ENCODE peak calls at places on chromosome 1, in seven cellular contexts. V, Q, W, F, U, E and P are unnamed samples.

GRCh38 chr1:106998431-106999002 is 58.0 kb upstream of the PRMT6 start:
- DNase-seq in V (no peak), Q (no peak), W (no peak), F (no peak), U (no peak), E (no peak), P (no peak)

GRCh38 chr1:229117664-229118300 is 153.1 kb upstream of the RAB4A start:
- DNase-seq in V (no peak), Q (peak; percentile 94), W (no peak), F (peak; percentile 90), U (no peak), E (no peak), P (no peak)

GRCh38 chr1:116763116-116763786 is 9.0 kb downstream of the CD2 start:
- DNase-seq in V (no peak), Q (no peak), W (no peak), F (no peak), U (no peak), E (no peak), P (no peak)

GRCh38 chr1:12186277-12186985 is 19.6 kb downstream of the TNFRSF1B start:
- DNase-seq in V (no peak), Q (no peak), W (no peak), F (peak; percentile 82), U (no peak), E (no peak), P (no peak)

GRCh38 chr1:161092621-161093028 is 3.3 kb upstream of the NECTIN4 start:
- DNase-seq in V (peak; percentile 68), Q (no peak), W (no peak), F (no peak), U (peak; percentile 64), E (no peak), P (peak; percentile 5)

GRCh38 chr1:99808391-99809115 is 41.6 kb upstream of the AGL start:
- DNase-seq in V (peak; percentile 75), Q (peak; percentile 69), W (peak; percentile 94), F (no peak), U (peak; percentile 66), E (peak; percentile 87), P (no peak)

GRCh38 chr1:230169454-230170152 is 102.6 kb downstream of the GALNT2 start:
- DNase-seq in V (no peak), Q (no peak), W (no peak), F (peak; percentile 48), U (no peak), E (no peak), P (no peak)

GRCh38 chr1:6956488-6957159 is 171.4 kb downstream of the CAMTA1 start:
- DNase-seq in V (no peak), Q (no peak), W (no peak), F (no peak), U (no peak), E (peak; percentile 49), P (no peak)

GRCh38 chr1:218659911-218660677 is 315.0 kb downstream of the TGFB2 start:
- DNase-seq in V (no peak), Q (no peak), W (no peak), F (no peak), U (no peak), E (peak; percentile 10), P (no peak)

GRCh38 chr1:90836345-90836679 is 119.2 kb upstream of the BARHL2 start:
- DNase-seq in V (no peak), Q (no peak), W (no peak), F (no peak), U (no peak), E (no peak), P (no peak)

GRCh38 chr1:45551684-45552083 is 1.1 kb downstream of the AKR1A1 start:
- DNase-seq in V (no peak), Q (no peak), W (no peak), F (no peak), U (no peak), E (no peak), P (no peak)

GRCh38 chr1:27365372-27366112 is 1.2 kb downstream of the MAP3K6 start:
- DNase-seq in V (peak; percentile 98), Q (peak; percentile 97), W (peak; percentile 49), F (peak; percentile 88), U (peak; percentile 94), E (peak; percentile 93), P (peak; percentile 94)

GRCh38 chr1:111227875-111228747 is 598 bp downstream of the CHI3L2 start:
- DNase-seq in V (no peak), Q (no peak), W (peak; percentile 64), F (no peak), U (no peak), E (no peak), P (no peak)

GRCh38 chr1:218711884-218712674 is 366.9 kb downstream of the TGFB2 start:
- DNase-seq in V (no peak), Q (peak; percentile 71), W (no peak), F (peak; percentile 48), U (no peak), E (no peak), P (no peak)

GRCh38 chr1:177772621-177773020 is 197.2 kb downstream of the SEC16B start:
- DNase-seq in V (no peak), Q (no peak), W (no peak), F (no peak), U (no peak), E (no peak), P (no peak)

GRCh38 chr1:85898861-85899260 is 190.6 kb upstream of the ZNHIT6 start:
- DNase-seq in V (no peak), Q (no peak), W (no peak), F (no peak), U (no peak), E (no peak), P (no peak)

GRCh38 chr1:161265305-161265704 is 6.8 kb downstream of the PCP4L1 start:
- DNase-seq in V (no peak), Q (no peak), W (no peak), F (no peak), U (no peak), E (no peak), P (no peak)

GRCh38 chr1:54786778-54787177 is 14.3 kb downstream of the TTC22 start:
- DNase-seq in V (no peak), Q (no peak), W (no peak), F (no peak), U (no peak), E (no peak), P (no peak)

GRCh38 chr1:67316180-67316902 is 8.7 kb downstream of the IL12RB2 start:
- DNase-seq in V (no peak), Q (no peak), W (no peak), F (no peak), U (no peak), E (no peak), P (no peak)

GRCh38 chr1:191641420-191642215 is 516.6 kb upstream of the RGS18 start:
- DNase-seq in V (no peak), Q (no peak), W (no peak), F (no peak), U (no peak), E (no peak), P (no peak)

GRCh38 chr1:198520524-198521254 is 19.8 kb downstream of the ATP6V1G3 start:
- DNase-seq in V (peak; percentile 39), Q (no peak), W (no peak), F (no peak), U (peak; percentile 48), E (no peak), P (no peak)

GRCh38 chr1:1219341-1219740 is 5.4 kb upstream of the TNFRSF4 start:
- DNase-seq in V (no peak), Q (no peak), W (no peak), F (no peak), U (no peak), E (no peak), P (no peak)

GRCh38 chr1:243968413-243968812 is 82.7 kb upstream of the ZBTB18 start:
- DNase-seq in V (no peak), Q (no peak), W (no peak), F (no peak), U (no peak), E (no peak), P (no peak)

GRCh38 chr1:80375662-80376061 is 1369.1 kb upstream of the ADGRL4 start:
- DNase-seq in V (no peak), Q (no peak), W (peak; percentile 52), F (no peak), U (no peak), E (no peak), P (no peak)

GRCh38 chr1:220786337-220787068 is at the start of gene MTARC1:
- DNase-seq in V (peak; percentile 29), Q (peak; percentile 83), W (no peak), F (peak; percentile 98), U (peak; percentile 41), E (peak; percentile 88), P (no peak)
- TF ChIP-seq CTCF in V (no peak), Q (no peak), W (no peak), F (no peak), U (no peak), E (peak; percentile 37), P (peak; percentile 64)

DNA sequence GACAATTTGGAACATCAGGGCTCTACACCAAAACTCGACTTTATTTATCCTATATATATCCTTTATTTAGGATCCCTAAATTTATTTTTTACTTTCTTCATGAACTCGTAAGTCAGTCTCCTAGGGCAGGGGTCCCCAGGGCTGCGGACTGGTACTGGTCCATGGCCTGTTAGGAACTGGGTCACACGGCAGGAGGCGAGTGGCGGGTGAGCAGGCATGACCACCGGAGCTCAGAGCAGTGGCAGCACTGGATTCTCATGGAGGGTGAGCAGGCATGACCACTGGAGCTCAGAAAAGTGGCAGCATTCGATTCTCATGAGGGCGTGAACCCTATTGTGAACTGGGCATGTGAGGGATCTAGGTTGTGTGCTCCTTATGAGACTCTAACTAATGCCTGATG is 427.0 kb downstream of the SMYD3 start:
- DNase-seq in V (no peak), Q (no peak), W (no peak), F (no peak), U (no peak), E (no peak), P (no peak)
- TF ChIP-seq CTCF in V (no peak), Q (no peak), W (no peak), F (no peak), U (no peak), E (no peak), P (no peak)

GRCh38 chr1:33050221-33051076 is 13.8 kb upstream of the AK2 start:
- DNase-seq in V (no peak), Q (peak; percentile 79), W (peak; percentile 91), F (no peak), U (no peak), E (no peak), P (no peak)
- TF ChIP-seq CTCF in V (no peak), Q (no peak), W (no peak), F (no peak), U (no peak), E (no peak), P (peak; percentile 17)

DNA sequence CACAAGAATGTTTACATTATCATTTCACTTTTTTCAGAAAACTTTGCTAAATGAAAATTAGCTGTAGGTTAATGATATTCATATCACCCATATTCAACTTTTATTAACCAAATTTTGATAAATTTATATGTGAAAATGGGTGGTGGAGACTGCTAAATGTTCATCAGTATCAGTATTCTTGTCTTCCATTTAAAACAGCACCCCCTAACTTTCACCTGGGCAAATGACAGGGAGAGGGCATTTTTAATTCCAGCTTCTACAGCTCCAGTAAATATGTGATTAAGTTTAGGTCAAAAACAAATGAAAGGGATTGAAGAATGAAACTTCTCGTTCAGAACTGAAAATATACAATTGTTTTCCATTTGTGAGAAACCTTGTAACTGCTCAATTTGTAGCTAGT is 722.2 kb downstream of the KCNT2 start:
- DNase-seq in V (no peak), Q (no peak), W (no peak), F (no peak), U (no peak), E (peak; percentile 6), P (no peak)
- TF ChIP-seq CTCF in V (no peak), Q (no peak), W (no peak), F (no peak), U (peak; percentile 4), E (peak; percentile 63), P (peak; percentile 46)